ENCODE peak calls at places on chromosomes 3 and 15, in nine cellular contexts. C, G, B, F, L, A, D, E and Q are unnamed samples.

GRCh38 chr15:57496946-57497944 is 94.5 kb upstream of the MYZAP start:
- DNase-seq in C (no peak), G (no peak), B (no peak), F (peak), L (peak), A (no peak), D (no peak), E (no peak), Q (peak)

GRCh38 chr3:160134964-160135363 is 90.3 kb upstream of the C3orf80 start:
- DNase-seq in C (no peak), G (no peak), B (no peak), F (no peak), L (no peak), A (no peak), D (peak), E (peak), Q (no peak)

GRCh38 chr3:104273046-104273649 is 1093.6 kb upstream of the ALCAM start:
- DNase-seq in C (no peak), G (no peak), B (peak), F (no peak), L (no peak), A (peak), D (peak), E (peak), Q (no peak)

GRCh38 chr3:4976109-4976508 is 3.1 kb upstream of the BHLHE40 start:
- DNase-seq in C (no peak), G (no peak), B (peak), F (peak), L (peak), A (peak), D (peak), E (peak), Q (peak)

GRCh38 chr3:339346-339745 is 142.8 kb downstream of the CHL1 start:
- DNase-seq in C (no peak), G (no peak), B (no peak), F (no peak), L (no peak), A (no peak), D (no peak), E (no peak), Q (no peak)

GRCh38 chr3:183895296-183895695 is 10.6 kb upstream of the PARL start:
- DNase-seq in C (no peak), G (peak), B (peak), F (no peak), L (no peak), A (peak), D (peak), E (peak), Q (no peak)

GRCh38 chr3:9279959-9280358 is 30.5 kb upstream of the SRGAP3 start:
- DNase-seq in C (no peak), G (no peak), B (peak), F (no peak), L (no peak), A (no peak), D (peak), E (no peak), Q (no peak)

GRCh38 chr3:46280105-46280797 is 38.0 kb downstream of the CCR3 start:
- DNase-seq in C (peak), G (peak), B (peak), F (no peak), L (no peak), A (no peak), D (peak), E (no peak), Q (no peak)

GRCh38 chr15:92878593-92879053 is 21.5 kb upstream of the CHD2 start:
- DNase-seq in C (no peak), G (no peak), B (no peak), F (no peak), L (no peak), A (no peak), D (no peak), E (no peak), Q (no peak)

GRCh38 chr3:58041826-58042324 is 33.7 kb downstream of the FLNB start:
- DNase-seq in C (no peak), G (no peak), B (peak), F (no peak), L (no peak), A (no peak), D (peak), E (peak), Q (no peak)

GRCh38 chr3:26312826-26313225 is 309.7 kb upstream of the LRRC3B start:
- DNase-seq in C (no peak), G (no peak), B (no peak), F (no peak), L (no peak), A (no peak), D (no peak), E (no peak), Q (no peak)

GRCh38 chr3:61907210-61907609 is 345.8 kb downstream of the PTPRG start:
- DNase-seq in C (no peak), G (no peak), B (no peak), F (no peak), L (no peak), A (no peak), D (no peak), E (no peak), Q (no peak)

GRCh38 chr3:11954312-11954934 is 49.8 kb upstream of the SYN2 start:
- DNase-seq in C (no peak), G (no peak), B (peak), F (peak), L (peak), A (peak), D (no peak), E (no peak), Q (no peak)